ENCODE peak calls at places on chromosome 6, in five cellular contexts. I is neural progenitor cell, P is cardiac fibroblast, H is fibroblast of mammary gland, A is PC-3. Q is an unnamed sample.

GRCh38 chr6:42616716-42617115 is 52.9 kb downstream of the UBR2 start:
- DNase-seq in A (no peak), I (no peak), P (peak; percentile 33), H (peak; percentile 65), Q (no peak)

GRCh38 chr6:41967312-41968287 is 26.0 kb upstream of the CCND3 start:
- DNase-seq in I (no peak), H (peak; percentile 56), A (peak; percentile 60), P (peak; percentile 85), Q (peak; percentile 66)

GRCh38 chr6:131061041-131061770 is 1.8 kb downstream of the EPB41L2 start:
- DNase-seq in P (peak; percentile 59), H (peak; percentile 68), I (peak; percentile 44), A (peak; percentile 26), Q (peak; percentile 63)

GRCh38 chr6:145199961-145200360 is 535.4 kb downstream of the EPM2A start:
- DNase-seq in P (peak; percentile 74), A (peak; percentile 81), H (peak; percentile 74), I (no peak), Q (peak; percentile 37)

GRCh38 chr6:4883298-4883697 is 107.1 kb downstream of the CDYL start:
- DNase-seq in I (no peak), H (no peak), P (no peak), A (no peak), Q (no peak)

GRCh38 chr6:44788387-44788981 is 401.0 kb downstream of the CDC5L start:
- DNase-seq in H (no peak), A (no peak), I (no peak), P (no peak), Q (peak; percentile 40)

GRCh38 chr6:170456886-170457698 is 96.0 kb downstream of the PSMB1 start:
- DNase-seq in H (no peak), A (no peak), I (no peak), P (no peak), Q (no peak)

GRCh38 chr6:47434372-47435253 is 43.0 kb upstream of the CD2AP start:
- DNase-seq in I (no peak), P (no peak), A (no peak), H (no peak), Q (peak; percentile 16)

GRCh38 chr6:144284753-144285547 is at the start of gene UTRN:
- DNase-seq in P (peak; percentile 86), H (peak; percentile 78), I (peak; percentile 94), A (peak; percentile 69), Q (peak; percentile 87)

GRCh38 chr6:39956951-39957350 is 22.7 kb upstream of the MOCS1 start:
- DNase-seq in A (no peak), P (peak; percentile 85), I (no peak), H (no peak), Q (no peak)

GRCh38 chr6:114304304-114304887 is 38.4 kb downstream of the HS3ST5 start:
- DNase-seq in H (peak; percentile 24), P (peak; percentile 49), I (no peak), A (peak; percentile 64), Q (peak; percentile 22)

GRCh38 chr6:43873806-43874714 is 104.0 kb downstream of the VEGFA start:
- DNase-seq in P (no peak), I (peak; percentile 48), H (no peak), A (peak; percentile 35), Q (no peak)

GRCh38 chr6:157989541-157990289 is 8.1 kb downstream of the SYNJ2 start:
- DNase-seq in H (peak; percentile 56), P (peak; percentile 41), A (peak; percentile 86), I (no peak), Q (peak; percentile 32)

GRCh38 chr6:137589067-137589848 is 95.1 kb upstream of the OLIG3 start:
- DNase-seq in H (peak; percentile 65), I (peak; percentile 71), A (peak; percentile 64), P (peak; percentile 72), Q (peak; percentile 21)

GRCh38 chr6:2971420-2972218 is at the start of gene SERPINB6:
- DNase-seq in H (peak; percentile 61), I (peak; percentile 73), A (peak; percentile 56), P (peak; percentile 78), Q (peak; percentile 93)

GRCh38 chr6:12381587-12381986 is 91.4 kb downstream of the EDN1 start:
- DNase-seq in P (peak; percentile 33), A (peak; percentile 15), I (no peak), H (peak; percentile 19), Q (no peak)

GRCh38 chr6:89597988-89598387 is 40.6 kb downstream of the LYRM2 start:
- DNase-seq in P (peak; percentile 56), I (no peak), A (peak; percentile 75), H (peak; percentile 49), Q (peak; percentile 10)

GRCh38 chr6:1263039-1263849 is 48.7 kb upstream of the FOXQ1 start:
- DNase-seq in H (no peak), P (no peak), I (no peak), A (peak; percentile 34), Q (peak; percentile 94)

GRCh38 chr6:134880487-134881190 is 69.3 kb downstream of the ALDH8A1 start:
- DNase-seq in P (no peak), H (peak; percentile 72), A (peak; percentile 6), I (no peak), Q (peak; percentile 14)

GRCh38 chr6:125236536-125237327 is 65.0 kb downstream of the HDDC2 start:
- DNase-seq in H (peak; percentile 51), P (peak; percentile 52), A (peak; percentile 26), I (no peak), Q (peak; percentile 5)

GRCh38 chr6:85678602-85679444 is 36.1 kb upstream of the SYNCRIP start:
- DNase-seq in A (peak; percentile 96), H (peak; percentile 98), P (peak; percentile 99), I (peak; percentile 99), Q (peak; percentile 99)
- TF ChIP-seq CTCF in A (no peak), H (no peak), P (no peak), I (peak; percentile 21), Q (peak; percentile 9)

DNA sequence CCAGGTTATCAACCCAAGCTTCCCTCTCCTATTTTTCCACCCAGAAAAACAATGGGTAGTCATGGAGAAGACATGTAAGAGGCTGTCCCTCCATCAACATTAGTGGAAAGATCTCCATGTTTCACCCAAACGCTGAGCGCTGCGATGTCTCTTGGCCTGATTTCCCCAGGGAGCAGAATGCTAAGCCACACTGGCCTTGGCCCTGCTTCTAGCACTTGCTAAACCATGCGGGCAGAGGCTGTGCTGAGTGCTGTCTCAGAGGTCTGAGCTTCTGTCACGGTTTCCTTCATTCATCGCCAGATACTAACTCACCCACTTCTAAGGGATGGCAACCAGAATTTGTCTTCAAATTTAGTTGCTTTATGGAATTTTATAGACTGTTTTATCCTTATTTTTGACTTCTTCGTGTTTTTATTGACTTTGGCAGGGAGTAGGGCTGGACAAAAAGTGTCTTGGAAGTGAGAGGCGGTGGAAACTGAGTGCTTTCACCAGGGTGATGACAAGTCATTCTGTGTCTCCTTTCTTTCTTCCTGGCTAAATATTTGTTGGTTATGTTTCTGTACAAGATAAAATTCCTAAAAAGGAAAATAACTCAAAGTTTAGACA is 181.4 kb upstream of the UST start:
- DNase-seq in I (no peak), H (peak; percentile 40), P (peak; percentile 36), A (no peak), Q (no peak)
- H3K4me3 ChIP-seq in I (no peak overlapping the region), H (no peak overlapping the region), P (no peak overlapping the region), A (no peak overlapping the region), Q (no peak overlapping the region)

GRCh38 chr6:11043552-11043960 is 549 bp downstream of the ELOVL2 start:
- DNase-seq in A (no peak), I (no peak), H (no peak), P (no peak), Q (no peak)

GRCh38 chr6:11042025-11042749 is 1.9 kb downstream of the ELOVL2 start:
- DNase-seq in A (no peak), I (peak; percentile 24), H (no peak), P (no peak), Q (no peak)

GRCh38 chr6:11044712-11045167 is 635 bp upstream of the ELOVL2 start:
- DNase-seq in H (no peak), A (no peak), P (no peak), I (no peak), Q (no peak)

GRCh38 chr6:11042750-11043551 is 1.2 kb downstream of the ELOVL2 start:
- DNase-seq in I (peak; percentile 49), P (peak; percentile 15), A (no peak), H (no peak), Q (peak; percentile 65)

DNA sequence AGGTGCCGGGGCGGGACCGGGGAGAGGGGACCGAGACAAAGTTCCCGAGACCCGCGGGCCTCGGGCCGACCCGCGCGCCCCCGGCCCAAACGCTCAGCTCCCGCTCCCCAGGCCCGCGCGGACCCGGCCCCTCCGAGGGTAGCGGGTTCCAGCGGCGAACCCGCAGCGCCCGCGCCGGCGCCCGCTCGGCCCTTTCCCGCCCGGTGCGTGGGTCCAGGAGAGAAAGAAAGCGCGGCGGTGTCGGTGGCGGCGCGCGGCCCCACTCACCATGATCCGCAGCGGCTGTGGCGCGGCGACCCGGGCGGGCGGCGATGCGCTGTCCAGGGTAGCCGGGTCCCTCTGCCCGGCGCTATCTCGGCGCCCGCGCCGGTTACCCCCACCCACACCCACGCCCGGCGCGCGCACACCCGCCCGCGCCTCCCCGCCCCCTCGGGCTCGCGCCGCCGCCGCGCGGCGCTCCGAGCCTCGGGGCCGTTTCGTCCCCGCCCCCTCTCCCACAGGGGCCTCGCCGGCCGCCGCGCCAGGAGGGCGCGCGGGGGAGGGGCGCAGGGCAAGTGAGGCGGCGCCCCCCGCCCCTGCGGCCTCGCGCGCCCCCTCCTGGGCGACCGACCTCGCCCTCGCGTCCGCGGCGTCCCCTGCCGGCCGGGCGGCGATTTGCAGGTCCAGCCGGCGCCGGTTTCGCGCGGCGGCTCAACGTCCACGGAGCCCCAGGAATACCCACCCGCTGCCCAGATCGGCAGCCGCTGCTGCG is at the start of gene ELOVL2:
- DNase-seq in H (peak; percentile 13), A (peak; percentile 48), P (peak; percentile 17), I (peak; percentile 82), Q (peak; percentile 64)
- TF ChIP-seq CTCF in H (peak; percentile 25), A (peak; percentile 71), P (peak; percentile 24), I (peak; percentile 83), Q (peak; percentile 64)

GRCh38 chr6:31462964-31463940 is 34.7 kb upstream of the MICB start:
- DNase-seq in I (peak; percentile 89), H (peak; percentile 57), A (peak; percentile 95), P (peak; percentile 73), Q (peak; percentile 78)

GRCh38 chr6:31460361-31461025 is 37.5 kb upstream of the MICB start:
- DNase-seq in H (no peak), A (no peak), I (no peak), P (no peak), Q (no peak)

GRCh38 chr6:31465185-31465536 is 32.8 kb upstream of the MICB start:
- DNase-seq in H (no peak), P (no peak), I (no peak), A (no peak), Q (no peak)

GRCh38 chr6:31464252-31465184 is 33.4 kb upstream of the MICB start:
- DNase-seq in I (no peak), P (no peak), A (no peak), H (no peak), Q (no peak)

DNA sequence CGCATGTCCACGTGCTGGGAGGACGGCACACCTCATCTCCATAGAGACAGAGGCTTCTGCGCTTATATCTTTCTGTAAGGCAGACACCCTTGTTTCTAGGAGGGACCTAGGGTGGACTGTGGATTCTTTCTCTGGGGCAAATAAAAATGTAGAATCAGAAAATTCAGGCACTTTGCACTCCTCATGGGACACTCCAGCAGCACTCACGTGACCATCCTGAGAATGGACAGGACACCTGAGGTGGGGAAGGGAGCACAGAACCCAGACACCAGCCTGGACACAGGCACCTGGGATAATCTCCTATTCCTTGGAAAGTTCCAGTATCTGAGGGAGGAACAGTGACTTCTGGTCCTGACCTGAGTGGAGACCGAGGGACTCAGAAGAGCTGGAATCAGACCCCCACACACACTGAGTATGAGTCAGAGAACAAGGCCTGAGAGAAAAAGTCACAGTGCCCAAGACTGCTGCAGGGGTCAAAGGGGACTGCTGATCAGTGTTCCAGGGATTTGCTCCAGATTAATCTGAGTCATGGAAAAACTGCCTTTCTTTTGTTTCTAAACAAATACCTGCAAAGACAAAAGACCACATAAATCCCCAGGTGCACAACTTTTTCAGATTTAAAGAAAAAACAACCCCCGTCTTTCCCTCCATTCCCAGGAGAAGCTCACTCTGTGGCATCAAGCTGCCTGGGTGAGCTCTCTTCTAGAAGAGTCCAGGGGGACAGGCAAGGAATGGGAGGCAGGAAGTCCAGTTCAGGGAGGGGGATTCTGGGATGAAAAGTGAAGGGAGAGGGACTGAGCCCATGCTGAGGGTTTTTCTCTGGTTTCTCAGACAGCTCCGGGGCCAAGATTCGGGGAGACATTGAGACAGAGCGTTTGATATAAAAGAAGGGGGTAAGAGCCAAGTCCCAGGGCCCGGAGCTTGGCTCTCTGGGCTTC is 35.6 kb upstream of the MICB start:
- DNase-seq in A (peak; percentile 39), I (peak; percentile 25), H (peak; percentile 64), P (peak; percentile 22), Q (peak; percentile 21)
- H3K4me3 ChIP-seq in A (peak overlapping the region; percentile 66), I (peak overlapping the region; percentile 32), H (no peak overlapping the region), P (no peak overlapping the region), Q (peak overlapping the region; percentile 49)

Q was measured in fibroblast of villous mesenchyme.